ENCODE peak calls at places on chromosomes 11 and 22, in six cellular contexts. P is AG09309, T is choroid plexus epithelial cell, K is activated T-cell treated with anti-CD3 and anti-CD28 coated beads for 24 hours, F is NCI-H2171, J is GM06990. N is an unnamed sample.

GRCh38 chr11:2586091-2586792 is 113.6 kb downstream of the KCNQ1OT1 start:
- DNase-seq in P (no peak), T (no peak), K (no peak), F (no peak), J (no peak), N (no peak)

GRCh38 chr22:46025225-46025972 is 48.4 kb upstream of the WNT7B start:
- DNase-seq in P (no peak), T (no peak), K (no peak), F (no peak), J (no peak), N (no peak)

GRCh38 chr11:100356035-100356434 is 331.1 kb upstream of the ARHGAP42 start:
- DNase-seq in P (no peak), T (no peak), K (no peak), F (no peak), J (no peak), N (no peak)

GRCh38 chr11:109726061-109726460 is 304.1 kb downstream of the C11orf87 start:
- DNase-seq in P (no peak), T (no peak), K (no peak), F (no peak), J (no peak), N (no peak)

GRCh38 chr11:31761636-31762035 is 49.5 kb downstream of the PAX6 start:
- DNase-seq in P (no peak), T (no peak), K (no peak), F (no peak), J (no peak), N (no peak)

GRCh38 chr11:131889146-131889577 is 518.7 kb downstream of the NTM start:
- DNase-seq in P (peak), T (peak), K (no peak), F (no peak), J (peak), N (no peak)

GRCh38 chr22:30890689-30891442 is 77.7 kb downstream of the MORC2 start:
- DNase-seq in P (no peak), T (peak), K (peak), F (no peak), J (no peak), N (peak)

GRCh38 chr22:21865041-21865440 is 2.4 kb downstream of the MAPK1 start:
- DNase-seq in P (peak), T (peak), K (no peak), F (no peak), J (no peak), N (no peak)

GRCh38 chr11:119290894-119291497 is 25.9 kb downstream of the MCAM start:
- DNase-seq in P (no peak), T (peak), K (no peak), F (no peak), J (no peak), N (no peak)

GRCh38 chr22:44206696-44207095 is 26.0 kb downstream of the PARVG start:
- DNase-seq in P (no peak), T (no peak), K (no peak), F (no peak), J (no peak), N (no peak)

GRCh38 chr11:63736864-63737263 is 31.7 kb downstream of the ZFTA start:
- DNase-seq in P (no peak), T (no peak), K (no peak), F (no peak), J (no peak), N (no peak)

GRCh38 chr22:31647921-31648320 is 14.1 kb downstream of the PISD start:
- DNase-seq in P (no peak), T (no peak), K (no peak), F (no peak), J (no peak), N (no peak)

GRCh38 chr11:34242037-34242625 is 115.7 kb downstream of the ABTB2 start:
- DNase-seq in P (no peak), T (no peak), K (no peak), F (no peak), J (peak), N (no peak)

GRCh38 chr11:76224461-76225121 is 18.3 kb upstream of the WNT11 start:
- DNase-seq in P (no peak), T (no peak), K (no peak), F (no peak), J (no peak), N (no peak)

GRCh38 chr22:43796567-43796966 is 15.5 kb downstream of the EFCAB6 start:
- DNase-seq in P (peak), T (peak), K (no peak), F (no peak), J (no peak), N (no peak)

GRCh38 chr22:27879923-27880322 is 39.1 kb downstream of the PITPNB start:
- DNase-seq in P (no peak), T (peak), K (no peak), F (no peak), J (no peak), N (peak)

GRCh38 chr11:114073506-114074381 is 14.2 kb downstream of the ZBTB16 start:
- DNase-seq in P (no peak), T (no peak), K (no peak), F (no peak), J (no peak), N (no peak)

GRCh38 chr22:30044369-30044768 is 35.9 kb upstream of the HORMAD2 start:
- DNase-seq in P (peak), T (peak), K (no peak), F (no peak), J (no peak), N (no peak)

GRCh38 chr22:39958916-39959639 is 1.1 kb upstream of the TMA7B start:
- DNase-seq in P (no peak), T (no peak), K (no peak), F (no peak), J (no peak), N (no peak)

GRCh38 chr22:39176067-39176621 is 23.7 kb upstream of the CBX7 start:
- DNase-seq in P (no peak), T (peak), K (no peak), F (no peak), J (no peak), N (no peak)

GRCh38 chr11:25535462-25535861 is 796.5 kb upstream of the ANO3 start:
- DNase-seq in P (no peak), T (peak), K (no peak), F (no peak), J (no peak), N (no peak)

GRCh38 chr22:48920776-48921241 is 906.9 kb downstream of the BRD1 start:
- DNase-seq in P (no peak), T (no peak), K (no peak), F (no peak), J (no peak), N (no peak)

GRCh38 chr11:61337706-61338268 is 4.8 kb downstream of the TKFC start:
- DNase-seq in P (no peak), T (no peak), K (no peak), F (no peak), J (no peak), N (no peak)

N was measured in OCI-LY7.